ENCODE peak calls at places on chromosomes 12 and 14, in seven cellular contexts. One of them, this sample, is unnamed. For H3K4me1, the result is how much of the 10 kb centered on the place peaks cover.

GRCh38 chr14:77574446-77575125 is 41.9 kb downstream of the SPTLC2 start:
- DNase-seq in ovary: no peak
- DNase-seq in esophagus muscularis mucosa: peak
- DNase-seq in tibial nerve: no peak
- DNase-seq in A549: no peak
- DNase-seq in transverse colon: no peak
- DNase-seq in HepG2: no peak
- DNase-seq in this sample: no peak

GRCh38 chr14:93089501-93090269 is 26.0 kb downstream of the ITPK1 start:
- DNase-seq in ovary: no peak
- DNase-seq in esophagus muscularis mucosa: no peak
- DNase-seq in tibial nerve: no peak
- DNase-seq in A549: no peak
- DNase-seq in transverse colon: no peak
- DNase-seq in HepG2: no peak
- DNase-seq in this sample: no peak

GRCh38 chr12:88243886-88244491 is 101.9 kb downstream of the TMTC3 start:
- DNase-seq in ovary: no peak
- DNase-seq in esophagus muscularis mucosa: no peak
- DNase-seq in tibial nerve: no peak
- DNase-seq in A549: no peak
- DNase-seq in transverse colon: no peak
- DNase-seq in HepG2: no peak
- DNase-seq in this sample: no peak

GRCh38 chr12:1523558-1524050 is 70.8 kb downstream of the FBXL14 start:
- DNase-seq in ovary: no peak
- DNase-seq in esophagus muscularis mucosa: no peak
- DNase-seq in tibial nerve: no peak
- DNase-seq in A549: no peak
- DNase-seq in transverse colon: no peak
- DNase-seq in HepG2: no peak
- DNase-seq in this sample: no peak

GRCh38 chr14:100052819-100053218 is 12.4 kb upstream of the EVL start:
- DNase-seq in ovary: no peak
- DNase-seq in esophagus muscularis mucosa: no peak
- DNase-seq in tibial nerve: no peak
- DNase-seq in A549: no peak
- DNase-seq in transverse colon: no peak
- DNase-seq in HepG2: no peak
- DNase-seq in this sample: no peak

GRCh38 chr12:8987163-8987562 is 2.2 kb upstream of the KLRG1 start:
- DNase-seq in ovary: no peak
- DNase-seq in esophagus muscularis mucosa: no peak
- DNase-seq in tibial nerve: no peak
- DNase-seq in A549: no peak
- DNase-seq in transverse colon: no peak
- DNase-seq in HepG2: no peak
- DNase-seq in this sample: no peak

GRCh38 chr14:22339277-22339676 is 249.7 kb downstream of the DAD1 start:
- DNase-seq in ovary: peak
- DNase-seq in esophagus muscularis mucosa: no peak
- DNase-seq in tibial nerve: peak
- DNase-seq in A549: no peak
- DNase-seq in transverse colon: peak
- DNase-seq in HepG2: no peak
- DNase-seq in this sample: no peak

GRCh38 chr14:88882236-88882635 is 57.8 kb downstream of the TTC8 start:
- DNase-seq in ovary: no peak
- DNase-seq in esophagus muscularis mucosa: no peak
- DNase-seq in tibial nerve: no peak
- DNase-seq in A549: no peak
- DNase-seq in transverse colon: no peak
- DNase-seq in HepG2: peak
- DNase-seq in this sample: no peak

GRCh38 chr12:91563011-91563410 is 380.4 kb upstream of the DCN start:
- DNase-seq in ovary: no peak
- DNase-seq in esophagus muscularis mucosa: no peak
- DNase-seq in tibial nerve: no peak
- DNase-seq in A549: no peak
- DNase-seq in transverse colon: no peak
- DNase-seq in HepG2: no peak
- DNase-seq in this sample: no peak

GRCh38 chr12:91326043-91327027 is 143.7 kb upstream of the DCN start:
- DNase-seq in ovary: peak
- DNase-seq in esophagus muscularis mucosa: no peak
- DNase-seq in tibial nerve: peak
- DNase-seq in A549: peak
- DNase-seq in transverse colon: peak
- DNase-seq in HepG2: peak
- DNase-seq in this sample: no peak

GRCh38 chr12:52837341-52837741 is 3.2 kb upstream of the KRT79 start:
- DNase-seq in ovary: no peak
- DNase-seq in esophagus muscularis mucosa: no peak
- DNase-seq in tibial nerve: no peak
- DNase-seq in A549: peak
- DNase-seq in transverse colon: no peak
- DNase-seq in HepG2: no peak
- DNase-seq in this sample: no peak

GRCh38 chr12:93803408-93803807 is 126.2 kb downstream of the CRADD start:
- DNase-seq in ovary: no peak
- DNase-seq in esophagus muscularis mucosa: no peak
- DNase-seq in tibial nerve: no peak
- DNase-seq in A549: no peak
- DNase-seq in transverse colon: no peak
- DNase-seq in HepG2: no peak
- DNase-seq in this sample: no peak

GRCh38 chr12:75479963-75480461 is 543 bp upstream of the GLIPR1 start:
- DNase-seq in ovary: no peak
- DNase-seq in esophagus muscularis mucosa: no peak
- DNase-seq in tibial nerve: no peak
- DNase-seq in A549: no peak
- DNase-seq in transverse colon: no peak
- DNase-seq in HepG2: no peak
- DNase-seq in this sample: no peak
- H3K4me1 ChIP-seq in ovary: under half
- H3K4me1 ChIP-seq in esophagus muscularis mucosa: under half
- H3K4me1 ChIP-seq in tibial nerve: under half
- H3K4me1 ChIP-seq in A549: under half
- H3K4me1 ChIP-seq in transverse colon: under half
- H3K4me1 ChIP-seq in HepG2: under half
- H3K4me1 ChIP-seq in this sample: under half

GRCh38 chr12:42469355-42470006 is 120.1 kb downstream of the PRICKLE1 start:
- DNase-seq in ovary: no peak
- DNase-seq in esophagus muscularis mucosa: no peak
- DNase-seq in tibial nerve: no peak
- DNase-seq in A549: no peak
- DNase-seq in transverse colon: peak
- DNase-seq in HepG2: no peak
- DNase-seq in this sample: no peak
- TF ChIP-seq EP300 in ovary: no peak
- TF ChIP-seq EP300 in esophagus muscularis mucosa: no peak
- TF ChIP-seq EP300 in tibial nerve: no peak
- TF ChIP-seq EP300 in A549: no peak
- TF ChIP-seq EP300 in transverse colon: no peak
- TF ChIP-seq EP300 in HepG2: no peak
- TF ChIP-seq EP300 in this sample: no peak

GRCh38 chr12:68894276-68894855 is 38.6 kb downstream of the CPM start:
- DNase-seq in ovary: no peak
- DNase-seq in esophagus muscularis mucosa: no peak
- DNase-seq in tibial nerve: no peak
- DNase-seq in A549: no peak
- DNase-seq in transverse colon: no peak
- DNase-seq in HepG2: no peak
- DNase-seq in this sample: no peak

GRCh38 chr12:68890701-68891113 is 42.3 kb downstream of the CPM start:
- DNase-seq in ovary: no peak
- DNase-seq in esophagus muscularis mucosa: no peak
- DNase-seq in tibial nerve: no peak
- DNase-seq in A549: no peak
- DNase-seq in transverse colon: no peak
- DNase-seq in HepG2: no peak
- DNase-seq in this sample: no peak

GRCh38 chr12:68893201-68893600 is 39.8 kb downstream of the CPM start:
- DNase-seq in ovary: no peak
- DNase-seq in esophagus muscularis mucosa: no peak
- DNase-seq in tibial nerve: no peak
- DNase-seq in A549: no peak
- DNase-seq in transverse colon: no peak
- DNase-seq in HepG2: no peak
- DNase-seq in this sample: no peak

GRCh38 chr12:68891141-68891540 is 41.8 kb downstream of the CPM start:
- DNase-seq in ovary: no peak
- DNase-seq in esophagus muscularis mucosa: no peak
- DNase-seq in tibial nerve: no peak
- DNase-seq in A549: no peak
- DNase-seq in transverse colon: no peak
- DNase-seq in HepG2: no peak
- DNase-seq in this sample: no peak

GRCh38 chr12:68893741-68894140 is 39.2 kb downstream of the CPM start:
- DNase-seq in ovary: no peak
- DNase-seq in esophagus muscularis mucosa: no peak
- DNase-seq in tibial nerve: no peak
- DNase-seq in A549: no peak
- DNase-seq in transverse colon: no peak
- DNase-seq in HepG2: no peak
- DNase-seq in this sample: no peak
- H3K4me1 ChIP-seq in ovary: under half
- H3K4me1 ChIP-seq in esophagus muscularis mucosa: under half
- H3K4me1 ChIP-seq in tibial nerve: under half
- H3K4me1 ChIP-seq in A549: under half
- H3K4me1 ChIP-seq in transverse colon: under half
- H3K4me1 ChIP-seq in HepG2: under half
- H3K4me1 ChIP-seq in this sample: under half

GRCh38 chr12:120445911-120446909 is at the start of the genes GATC and TRIAP1:
- DNase-seq in ovary: peak
- DNase-seq in esophagus muscularis mucosa: peak
- DNase-seq in tibial nerve: peak
- DNase-seq in A549: peak
- DNase-seq in transverse colon: peak
- DNase-seq in HepG2: peak
- DNase-seq in this sample: peak
- TF ChIP-seq EP300 in ovary: no peak
- TF ChIP-seq EP300 in esophagus muscularis mucosa: no peak
- TF ChIP-seq EP300 in tibial nerve: peak
- TF ChIP-seq EP300 in A549: no peak
- TF ChIP-seq EP300 in transverse colon: no peak
- TF ChIP-seq EP300 in HepG2: no peak
- TF ChIP-seq EP300 in this sample: no peak

DNA sequence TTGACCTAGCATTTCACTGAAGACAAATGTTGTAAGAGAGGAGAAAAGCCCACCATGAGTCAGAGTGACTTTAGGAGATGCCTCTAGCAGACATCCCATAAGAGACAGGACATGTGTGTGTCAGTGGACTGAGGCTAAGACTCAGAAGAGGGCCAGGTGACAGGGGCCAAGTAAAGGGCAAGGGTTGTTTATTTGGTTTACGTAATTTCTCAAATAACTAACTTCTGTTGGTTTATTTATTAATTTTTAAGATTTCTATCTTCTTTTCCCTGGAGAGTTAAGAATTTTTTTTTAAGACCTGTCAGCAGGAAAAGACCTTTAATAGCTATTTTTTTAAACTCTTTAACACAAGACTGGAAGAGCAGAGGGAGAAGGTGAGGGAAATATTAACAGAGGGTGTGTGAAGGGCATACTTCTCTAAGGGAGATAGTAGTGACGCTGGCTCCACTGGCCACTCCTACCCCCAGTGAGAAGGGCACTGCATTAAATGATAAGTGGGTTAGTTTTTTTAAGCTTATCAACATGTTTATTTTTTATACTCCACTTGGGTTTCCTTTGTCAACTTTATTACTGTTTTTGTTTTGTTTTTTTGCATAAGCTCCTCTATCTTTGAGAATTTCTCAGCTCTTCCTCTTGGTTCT is 3.5 kb downstream of the PNP start:
- DNase-seq in ovary: no peak
- DNase-seq in esophagus muscularis mucosa: no peak
- DNase-seq in tibial nerve: no peak
- DNase-seq in A549: no peak
- DNase-seq in transverse colon: no peak
- DNase-seq in HepG2: no peak
- DNase-seq in this sample: no peak
- H3K4me1 ChIP-seq in ovary: under half
- H3K4me1 ChIP-seq in esophagus muscularis mucosa: under half
- H3K4me1 ChIP-seq in tibial nerve: under half
- H3K4me1 ChIP-seq in A549: under half
- H3K4me1 ChIP-seq in transverse colon: under half
- H3K4me1 ChIP-seq in HepG2: under half
- H3K4me1 ChIP-seq in this sample: under half

GRCh38 chr14:21107360-21107781 is 6.5 kb downstream of the TMEM253 start:
- DNase-seq in ovary: no peak
- DNase-seq in esophagus muscularis mucosa: no peak
- DNase-seq in tibial nerve: no peak
- DNase-seq in A549: peak
- DNase-seq in transverse colon: no peak
- DNase-seq in HepG2: no peak
- DNase-seq in this sample: no peak
- TF ChIP-seq EP300 in ovary: no peak
- TF ChIP-seq EP300 in esophagus muscularis mucosa: no peak
- TF ChIP-seq EP300 in tibial nerve: no peak
- TF ChIP-seq EP300 in A549: no peak
- TF ChIP-seq EP300 in transverse colon: no peak
- TF ChIP-seq EP300 in HepG2: no peak
- TF ChIP-seq EP300 in this sample: no peak

GRCh38 chr12:46788247-46788887 is 37.4 kb downstream of the SLC38A4 start:
- DNase-seq in ovary: no peak
- DNase-seq in esophagus muscularis mucosa: no peak
- DNase-seq in tibial nerve: no peak
- DNase-seq in A549: no peak
- DNase-seq in transverse colon: no peak
- DNase-seq in HepG2: no peak
- DNase-seq in this sample: no peak
- H3K4me1 ChIP-seq in ovary: under half
- H3K4me1 ChIP-seq in esophagus muscularis mucosa: under half
- H3K4me1 ChIP-seq in tibial nerve: under half
- H3K4me1 ChIP-seq in A549: under half
- H3K4me1 ChIP-seq in transverse colon: under half
- H3K4me1 ChIP-seq in HepG2: under half
- H3K4me1 ChIP-seq in this sample: under half

GRCh38 chr12:110687770-110688169 is 1.1 kb downstream of the HVCN1 start:
- DNase-seq in ovary: no peak
- DNase-seq in esophagus muscularis mucosa: no peak
- DNase-seq in tibial nerve: no peak
- DNase-seq in A549: no peak
- DNase-seq in transverse colon: no peak
- DNase-seq in HepG2: no peak
- DNase-seq in this sample: no peak
- TF ChIP-seq EP300 in ovary: no peak
- TF ChIP-seq EP300 in esophagus muscularis mucosa: no peak
- TF ChIP-seq EP300 in tibial nerve: no peak
- TF ChIP-seq EP300 in A549: no peak
- TF ChIP-seq EP300 in transverse colon: no peak
- TF ChIP-seq EP300 in HepG2: no peak
- TF ChIP-seq EP300 in this sample: no peak